ENCODE peak calls at places on chromosomes 2 and 18, in nine cellular contexts. G, T, Z, J, E, I, L, N and B are unnamed samples.

GRCh38 chr2:23587330-23587729 is 202.4 kb downstream of the KLHL29 start:
- DNase-seq in J (no peak), E (peak; percentile 39), N (no peak), T (no peak), G (no peak), Z (no peak), I (no peak), L (no peak), B (no peak)

GRCh38 chr2:219446101-219446504 is 11.5 kb downstream of the SPEG start:
- DNase-seq in J (no peak), T (no peak), L (no peak), I (no peak), G (no peak), N (peak; percentile 74), E (no peak), Z (no peak), B (no peak)

GRCh38 chr2:39548971-39549370 is 111.9 kb upstream of the MAP4K3 start:
- DNase-seq in G (no peak), L (no peak), E (no peak), N (no peak), I (no peak), J (no peak), T (no peak), Z (no peak), B (no peak)

GRCh38 chr18:75221902-75222301 is 11.3 kb downstream of the TSHZ1 start:
- DNase-seq in T (no peak), L (no peak), E (no peak), I (no peak), N (no peak), Z (no peak), J (no peak), G (no peak), B (no peak)

GRCh38 chr2:15588329-15588919 is 3.2 kb upstream of the DDX1 start:
- DNase-seq in N (peak; percentile 80), I (no peak), E (peak; percentile 77), L (peak; percentile 28), J (no peak), G (no peak), T (peak; percentile 23), Z (peak; percentile 34), B (peak; percentile 46)

GRCh38 chr18:8424481-8424880 is 184.8 kb upstream of the RAB12 start:
- DNase-seq in T (no peak), E (no peak), N (no peak), G (no peak), J (no peak), L (no peak), I (no peak), Z (no peak), B (no peak)

GRCh38 chr18:59393381-59393780 is 34.3 kb upstream of the LMAN1 start:
- DNase-seq in T (no peak), I (no peak), N (no peak), J (no peak), E (no peak), G (no peak), L (no peak), Z (no peak), B (no peak)

GRCh38 chr18:75656035-75656434 is 228.5 kb upstream of the SMIM21 start:
- DNase-seq in G (no peak), J (no peak), I (no peak), E (no peak), T (no peak), Z (no peak), L (no peak), N (peak; percentile 26), B (no peak)

GRCh38 chr2:204693262-204693661 is 148.0 kb downstream of the PARD3B start:
- DNase-seq in G (no peak), J (no peak), I (no peak), L (no peak), T (no peak), E (no peak), N (no peak), Z (no peak), B (no peak)

GRCh38 chr2:120442923-120443571 is 97.1 kb downstream of the INHBB start:
- DNase-seq in T (no peak), J (no peak), N (peak; percentile 49), L (no peak), G (no peak), Z (no peak), E (peak; percentile 76), I (no peak), B (peak; percentile 70)

GRCh38 chr18:11937874-11938478 is 29.9 kb upstream of the MPPE1 start:
- DNase-seq in T (peak; percentile 93), I (no peak), Z (peak; percentile 83), L (peak; percentile 71), J (peak; percentile 26), N (peak; percentile 79), E (peak; percentile 79), G (peak; percentile 72), B (peak; percentile 56)

GRCh38 chr18:77093067-77093430 is 39.5 kb downstream of the MBP start:
- DNase-seq in I (no peak), Z (no peak), T (no peak), L (no peak), E (no peak), G (no peak), N (no peak), J (no peak), B (no peak)

GRCh38 chr2:118903489-118904215 is 38.3 kb upstream of the MARCO start:
- DNase-seq in T (no peak), I (no peak), J (no peak), G (no peak), N (no peak), L (no peak), E (no peak), Z (no peak), B (no peak)

DNA sequence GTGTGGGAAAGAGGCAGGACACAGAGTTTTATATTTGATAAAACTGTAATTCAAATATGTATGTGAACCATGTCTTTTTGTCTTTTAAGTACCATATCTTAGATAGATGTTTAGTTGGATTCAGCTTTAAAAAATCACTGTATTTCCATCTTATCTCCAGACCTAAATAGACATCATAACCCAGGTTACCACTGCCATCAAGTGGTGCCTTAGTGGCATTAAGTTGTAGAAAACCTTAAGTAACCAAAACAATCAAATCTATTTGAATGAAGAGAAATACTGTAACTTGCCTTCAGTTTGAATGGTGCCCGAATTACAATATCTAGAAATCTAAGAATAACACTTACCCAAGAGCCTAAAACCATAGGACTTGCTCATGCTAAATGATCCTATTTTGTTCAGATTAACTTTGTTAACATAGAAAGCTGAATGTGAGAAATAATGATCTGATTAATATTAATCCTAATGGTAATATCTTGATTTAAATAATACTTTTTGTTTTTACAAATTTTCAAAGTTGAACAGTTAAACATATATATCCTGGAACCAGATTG is 92.5 kb upstream of the MAP2 start:
- DNase-seq in I (no peak), N (no peak), T (no peak), J (no peak), E (no peak), L (no peak), G (no peak), Z (no peak), B (peak; percentile 65)
- TF ChIP-seq CTCF in I (peak; percentile 44), N (peak; percentile 30), T (no peak), J (peak; percentile 34), E (peak; percentile 39), L (no peak), G (no peak), Z (no peak), B (peak; percentile 37)

GRCh38 chr2:180607501-180608060 is 372.8 kb upstream of the UBE2E3 start:
- DNase-seq in E (no peak), Z (no peak), G (no peak), L (no peak), T (no peak), I (no peak), J (no peak), N (no peak), B (no peak)

GRCh38 chr2:180599804-180600203 is 380.6 kb upstream of the UBE2E3 start:
- DNase-seq in L (no peak), E (no peak), T (no peak), I (no peak), G (no peak), J (no peak), Z (no peak), N (no peak), B (no peak)

GRCh38 chr2:180601016-180601415 is 379.4 kb upstream of the UBE2E3 start:
- DNase-seq in T (no peak), I (no peak), L (no peak), J (no peak), N (no peak), E (no peak), Z (no peak), G (no peak), B (no peak)

GRCh38 chr2:180604077-180604476 is 376.3 kb upstream of the UBE2E3 start:
- DNase-seq in E (peak; percentile 4), N (peak; percentile 22), G (no peak), T (no peak), I (no peak), Z (no peak), J (peak; percentile 12), L (no peak), B (peak; percentile 46)
- TF ChIP-seq CTCF in E (peak; percentile 26), N (no peak), G (no peak), T (no peak), I (peak; percentile 26), Z (peak; percentile 20), J (peak; percentile 42), L (no peak), B (peak; percentile 41)

GRCh38 chr2:328761-329160 is 40.9 kb upstream of the ALKAL2 start:
- DNase-seq in G (no peak), E (no peak), T (no peak), Z (no peak), J (no peak), L (no peak), I (no peak), N (no peak), B (no peak)

GRCh38 chr2:336360-336759 is 48.5 kb upstream of the ALKAL2 start:
- DNase-seq in L (no peak), J (no peak), N (no peak), T (no peak), I (no peak), Z (no peak), G (no peak), E (no peak), B (no peak)

GRCh38 chr2:332592-332991 is 44.7 kb upstream of the ALKAL2 start:
- DNase-seq in L (no peak), N (no peak), E (no peak), G (no peak), I (no peak), J (no peak), T (no peak), Z (no peak), B (no peak)
- TF ChIP-seq CTCF in L (no peak), N (peak; percentile 22), E (peak; percentile 20), G (no peak), I (no peak), J (peak; percentile 19), T (no peak), Z (no peak), B (no peak)

DNA sequence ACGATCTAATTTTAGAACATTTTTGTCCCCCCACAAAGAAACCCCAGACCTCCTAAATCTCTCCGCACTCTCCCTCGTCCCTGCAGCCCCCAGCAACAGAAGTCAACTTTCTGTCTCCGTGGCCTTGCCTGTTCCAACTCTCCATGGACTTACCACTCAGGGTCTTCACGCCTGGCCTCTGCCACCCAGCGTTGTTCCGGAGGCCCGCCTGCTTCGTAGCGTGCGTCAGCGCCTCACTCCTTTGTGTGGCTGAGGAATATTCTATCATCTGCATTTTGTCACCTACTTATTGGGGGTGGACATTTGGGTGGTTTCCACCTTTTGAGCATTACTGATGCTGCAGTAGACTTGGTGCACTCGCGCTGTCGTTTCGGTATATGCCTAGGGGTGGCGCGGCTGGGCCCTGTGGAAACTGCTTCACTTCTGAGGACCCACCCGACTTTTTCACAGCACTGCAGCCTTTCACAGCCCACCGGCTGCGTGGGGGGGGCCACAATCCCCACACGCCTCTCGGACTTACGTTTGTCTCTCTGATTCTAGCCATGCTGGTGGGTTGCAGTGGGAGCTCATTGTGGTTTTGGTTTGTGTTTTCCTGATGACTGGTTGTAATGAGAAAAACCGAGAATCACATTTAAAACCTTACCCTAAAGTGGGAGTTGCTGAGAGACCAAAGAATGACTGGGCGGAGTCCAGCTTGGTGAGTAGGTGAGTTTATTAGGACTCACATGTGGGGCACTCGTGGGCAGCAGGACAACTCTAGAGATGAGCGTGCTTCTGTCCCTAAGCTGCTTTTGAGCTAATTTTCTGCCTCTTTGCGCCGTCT is 1.4 kb upstream of the HSBP1L1 start:
- DNase-seq in T (peak; percentile 19), L (no peak), G (no peak), Z (peak; percentile 82), I (no peak), E (no peak), J (peak; percentile 65), N (no peak), B (no peak)
- TF ChIP-seq CTCF in T (no peak), L (no peak), G (no peak), Z (peak; percentile 52), I (no peak), E (no peak), J (peak; percentile 44), N (no peak), B (no peak)